ENCODE peak calls at places on chromosomes 7 and 10, in six cellular contexts. One of them, this sample, is unnamed.

GRCh38 chr7:105760549-105761447 is 115.6 kb downstream of the ATXN7L1 start:
- DNase-seq in cardiac muscle cell: peak; percentile 35
- DNase-seq in Panc1: no peak
- DNase-seq in uterus: no peak
- DNase-seq in ascending aorta: no peak
- DNase-seq in left ventricle myocardium inferior: no peak
- DNase-seq in this sample: no peak

GRCh38 chr10:100025528-100026070 is 15.9 kb upstream of the DNMBP start:
- DNase-seq in cardiac muscle cell: no peak
- DNase-seq in Panc1: no peak
- DNase-seq in uterus: no peak
- DNase-seq in ascending aorta: no peak
- DNase-seq in left ventricle myocardium inferior: no peak
- DNase-seq in this sample: no peak

GRCh38 chr10:128808921-128809440 is 658.1 kb upstream of the MGMT start:
- DNase-seq in cardiac muscle cell: no peak
- DNase-seq in Panc1: no peak
- DNase-seq in uterus: no peak
- DNase-seq in ascending aorta: no peak
- DNase-seq in left ventricle myocardium inferior: no peak
- DNase-seq in this sample: no peak

GRCh38 chr7:101691822-101692384 is 62.8 kb upstream of the MYL10 start:
- DNase-seq in cardiac muscle cell: no peak
- DNase-seq in Panc1: no peak
- DNase-seq in uterus: no peak
- DNase-seq in ascending aorta: no peak
- DNase-seq in left ventricle myocardium inferior: no peak
- DNase-seq in this sample: no peak

GRCh38 chr7:22842383-22842903 is 19.8 kb upstream of the TOMM7 start:
- DNase-seq in cardiac muscle cell: no peak
- DNase-seq in Panc1: no peak
- DNase-seq in uterus: no peak
- DNase-seq in ascending aorta: no peak
- DNase-seq in left ventricle myocardium inferior: no peak
- DNase-seq in this sample: no peak

GRCh38 chr10:104337527-104337984 is 709 bp downstream of the ITPRIP start:
- DNase-seq in cardiac muscle cell: peak; percentile 51
- DNase-seq in Panc1: no peak
- DNase-seq in uterus: no peak
- DNase-seq in ascending aorta: peak; percentile 71
- DNase-seq in left ventricle myocardium inferior: no peak
- DNase-seq in this sample: no peak

GRCh38 chr7:43517464-43517863 is 65.4 kb upstream of the STK17A start:
- DNase-seq in cardiac muscle cell: no peak
- DNase-seq in Panc1: no peak
- DNase-seq in uterus: no peak
- DNase-seq in ascending aorta: no peak
- DNase-seq in left ventricle myocardium inferior: no peak
- DNase-seq in this sample: no peak

GRCh38 chr10:52649471-52649870 is 123.1 kb downstream of the MBL2 start:
- DNase-seq in cardiac muscle cell: no peak
- DNase-seq in Panc1: no peak
- DNase-seq in uterus: no peak
- DNase-seq in ascending aorta: no peak
- DNase-seq in left ventricle myocardium inferior: no peak
- DNase-seq in this sample: no peak

GRCh38 chr10:102776779-102777417 is 33.1 kb downstream of the WBP1L start:
- DNase-seq in cardiac muscle cell: peak; percentile 98
- DNase-seq in Panc1: no peak
- DNase-seq in uterus: peak; percentile 80
- DNase-seq in ascending aorta: peak; percentile 97
- DNase-seq in left ventricle myocardium inferior: peak; percentile 84
- DNase-seq in this sample: peak; percentile 84

GRCh38 chr10:33248638-33249037 is 85.8 kb downstream of the NRP1 start:
- DNase-seq in cardiac muscle cell: peak; percentile 84
- DNase-seq in Panc1: no peak
- DNase-seq in uterus: no peak
- DNase-seq in ascending aorta: no peak
- DNase-seq in left ventricle myocardium inferior: no peak
- DNase-seq in this sample: no peak

GRCh38 chr7:57375783-57376182 is 74.2 kb upstream of the ZNF716 start:
- DNase-seq in cardiac muscle cell: no peak
- DNase-seq in Panc1: no peak
- DNase-seq in uterus: no peak
- DNase-seq in ascending aorta: no peak
- DNase-seq in left ventricle myocardium inferior: no peak
- DNase-seq in this sample: no peak

GRCh38 chr10:21989453-21990154 is 13.9 kb downstream of the DNAJC1 start:
- DNase-seq in cardiac muscle cell: peak; percentile 90
- DNase-seq in Panc1: no peak
- DNase-seq in uterus: peak; percentile 25
- DNase-seq in ascending aorta: no peak
- DNase-seq in left ventricle myocardium inferior: peak; percentile 56
- DNase-seq in this sample: peak; percentile 43

GRCh38 chr7:130367088-130367755 is 13.1 kb upstream of the CPA1 start:
- DNase-seq in cardiac muscle cell: no peak
- DNase-seq in Panc1: no peak
- DNase-seq in uterus: no peak
- DNase-seq in ascending aorta: no peak
- DNase-seq in left ventricle myocardium inferior: no peak
- DNase-seq in this sample: no peak

GRCh38 chr10:48417374-48417773 is 110.9 kb downstream of the MAPK8 start:
- DNase-seq in cardiac muscle cell: no peak
- DNase-seq in Panc1: no peak
- DNase-seq in uterus: no peak
- DNase-seq in ascending aorta: no peak
- DNase-seq in left ventricle myocardium inferior: no peak
- DNase-seq in this sample: no peak
- H3K27ac ChIP-seq in cardiac muscle cell: peak overlapping the region; percentile 38
- H3K27ac ChIP-seq in Panc1: no peak overlapping the region
- H3K27ac ChIP-seq in uterus: no peak overlapping the region
- H3K27ac ChIP-seq in ascending aorta: no peak overlapping the region
- H3K27ac ChIP-seq in left ventricle myocardium inferior: no peak overlapping the region
- H3K27ac ChIP-seq in this sample: no peak overlapping the region

GRCh38 chr10:132371641-132372081 is 25.3 kb upstream of the PWWP2B start:
- DNase-seq in cardiac muscle cell: no peak
- DNase-seq in Panc1: no peak
- DNase-seq in uterus: no peak
- DNase-seq in ascending aorta: no peak
- DNase-seq in left ventricle myocardium inferior: no peak
- DNase-seq in this sample: no peak
- TF ChIP-seq CTCF in cardiac muscle cell: peak; percentile 38
- TF ChIP-seq CTCF in Panc1: no peak
- TF ChIP-seq CTCF in uterus: no peak
- TF ChIP-seq CTCF in ascending aorta: no peak
- TF ChIP-seq CTCF in left ventricle myocardium inferior: no peak
- TF ChIP-seq CTCF in this sample: no peak

GRCh38 chr7:99561735-99562051 is 3.3 kb downstream of the ZNF655 start:
- DNase-seq in cardiac muscle cell: no peak
- DNase-seq in Panc1: no peak
- DNase-seq in uterus: no peak
- DNase-seq in ascending aorta: no peak
- DNase-seq in left ventricle myocardium inferior: no peak
- DNase-seq in this sample: no peak

GRCh38 chr7:99562114-99562784 is 3.8 kb downstream of the ZNF655 start:
- DNase-seq in cardiac muscle cell: no peak
- DNase-seq in Panc1: no peak
- DNase-seq in uterus: no peak
- DNase-seq in ascending aorta: no peak
- DNase-seq in left ventricle myocardium inferior: no peak
- DNase-seq in this sample: no peak

GRCh38 chr7:99560834-99561734 is 2.6 kb downstream of the ZNF655 start:
- DNase-seq in cardiac muscle cell: no peak
- DNase-seq in Panc1: no peak
- DNase-seq in uterus: no peak
- DNase-seq in ascending aorta: no peak
- DNase-seq in left ventricle myocardium inferior: no peak
- DNase-seq in this sample: no peak

GRCh38 chr7:99563650-99564049 is 5.2 kb downstream of the ZNF655 start:
- DNase-seq in cardiac muscle cell: peak; percentile 62
- DNase-seq in Panc1: no peak
- DNase-seq in uterus: no peak
- DNase-seq in ascending aorta: no peak
- DNase-seq in left ventricle myocardium inferior: no peak
- DNase-seq in this sample: no peak

DNA sequence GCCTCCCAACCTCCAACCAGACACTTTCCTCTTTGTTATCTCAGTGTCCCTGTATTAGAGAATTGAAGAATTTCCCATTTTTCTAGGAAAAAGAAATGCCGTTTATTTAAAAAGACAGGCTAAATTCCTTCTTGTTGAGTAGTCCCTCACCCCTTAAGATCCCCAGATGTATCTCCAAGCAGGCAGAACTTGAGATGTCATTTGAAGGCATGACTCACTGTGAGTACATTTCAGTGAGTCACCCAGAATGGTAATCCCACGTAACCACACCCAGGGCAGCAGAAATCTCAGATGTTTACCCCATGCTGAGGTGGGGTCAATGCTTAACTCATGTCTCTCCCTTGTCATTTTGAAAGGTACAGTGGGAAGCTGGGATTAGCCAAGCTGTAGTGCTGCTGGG is 4.4 kb downstream of the ZNF655 start:
- DNase-seq in cardiac muscle cell: peak; percentile 96
- DNase-seq in Panc1: peak; percentile 99
- DNase-seq in uterus: no peak
- DNase-seq in ascending aorta: no peak
- DNase-seq in left ventricle myocardium inferior: no peak
- DNase-seq in this sample: peak; percentile 39
- H3K36me3 ChIP-seq in cardiac muscle cell: peaks cover 44% of the 10 kb centered on the region
- H3K36me3 ChIP-seq in Panc1: peaks cover 37% of the 10 kb centered on the region
- H3K36me3 ChIP-seq in uterus: no peaks in the 10 kb centered on the region
- H3K36me3 ChIP-seq in ascending aorta: peaks cover 65% of the 10 kb centered on the region
- H3K36me3 ChIP-seq in left ventricle myocardium inferior: peaks cover 69% of the 10 kb centered on the region
- H3K36me3 ChIP-seq in this sample: peaks cover 27% of the 10 kb centered on the region

GRCh38 chr7:139830779-139831498 is 1.9 kb downstream of the TBXAS1 start:
- DNase-seq in cardiac muscle cell: no peak
- DNase-seq in Panc1: no peak
- DNase-seq in uterus: no peak
- DNase-seq in ascending aorta: no peak
- DNase-seq in left ventricle myocardium inferior: no peak
- DNase-seq in this sample: no peak

GRCh38 chr7:139828446-139828845 is 618 bp upstream of the TBXAS1 start:
- DNase-seq in cardiac muscle cell: no peak
- DNase-seq in Panc1: no peak
- DNase-seq in uterus: no peak
- DNase-seq in ascending aorta: no peak
- DNase-seq in left ventricle myocardium inferior: no peak
- DNase-seq in this sample: no peak

GRCh38 chr7:139830292-139830691 is 1.2 kb downstream of the TBXAS1 start:
- DNase-seq in cardiac muscle cell: peak; percentile 37
- DNase-seq in Panc1: no peak
- DNase-seq in uterus: no peak
- DNase-seq in ascending aorta: no peak
- DNase-seq in left ventricle myocardium inferior: no peak
- DNase-seq in this sample: no peak

GRCh38 chr7:139829654-139830130 is 628 bp downstream of the TBXAS1 start:
- DNase-seq in cardiac muscle cell: peak; percentile 34
- DNase-seq in Panc1: no peak
- DNase-seq in uterus: no peak
- DNase-seq in ascending aorta: no peak
- DNase-seq in left ventricle myocardium inferior: no peak
- DNase-seq in this sample: no peak

GRCh38 chr7:139828880-139829653 is at the start of gene TBXAS1:
- DNase-seq in cardiac muscle cell: no peak
- DNase-seq in Panc1: no peak
- DNase-seq in uterus: no peak
- DNase-seq in ascending aorta: no peak
- DNase-seq in left ventricle myocardium inferior: no peak
- DNase-seq in this sample: peak; percentile 43
- H3K27ac ChIP-seq in cardiac muscle cell: peak within 1 kb of the TSS; percentile 23
- H3K27ac ChIP-seq in Panc1: no peak within 1 kb of the TSS
- H3K27ac ChIP-seq in uterus: no peak within 1 kb of the TSS
- H3K27ac ChIP-seq in ascending aorta: no peak within 1 kb of the TSS
- H3K27ac ChIP-seq in left ventricle myocardium inferior: peak within 1 kb of the TSS; percentile 47
- H3K27ac ChIP-seq in this sample: peak within 1 kb of the TSS; percentile 88

DNA sequence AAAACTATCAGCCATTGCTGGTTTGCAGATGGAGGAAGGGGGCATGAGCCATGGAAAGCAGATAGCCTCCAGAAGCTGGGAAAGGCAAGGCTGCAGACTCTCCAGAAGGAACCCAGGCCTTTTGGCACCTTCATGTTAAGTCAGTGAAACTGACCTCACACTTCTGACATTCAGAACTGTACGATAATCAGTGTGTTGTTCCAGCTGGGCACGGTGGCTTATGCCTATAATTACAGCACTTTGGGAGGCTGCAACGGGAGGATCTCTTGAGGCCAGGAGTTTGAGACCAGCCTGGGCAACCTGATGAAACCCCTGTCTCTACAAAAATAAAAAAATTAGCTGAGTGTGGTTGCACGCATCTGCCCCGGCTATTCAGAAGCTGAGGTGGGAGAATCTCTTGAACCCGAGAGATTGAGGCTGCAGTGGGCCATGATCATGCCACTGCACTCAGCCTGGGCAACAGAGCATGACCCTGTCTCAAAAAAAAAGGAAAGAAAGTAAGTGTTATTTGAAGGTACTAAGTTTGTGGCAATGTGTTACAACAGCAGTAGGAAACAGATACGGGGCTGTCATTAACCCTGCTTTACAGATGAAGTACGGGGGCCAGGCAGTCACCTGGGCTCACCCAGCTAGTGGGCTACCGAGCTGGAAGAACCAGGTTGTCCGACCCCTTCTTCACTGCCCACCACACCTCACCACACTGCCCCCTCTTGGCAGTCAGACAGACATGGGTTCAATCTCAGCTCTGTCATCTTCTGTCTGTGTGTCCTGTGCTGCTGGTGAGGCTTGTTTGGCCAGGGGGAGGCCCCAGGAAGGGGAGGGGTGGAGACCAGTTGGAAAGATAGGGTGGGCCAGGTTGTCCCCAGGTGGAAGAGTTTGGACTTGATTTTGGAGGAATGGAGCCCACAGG is 18.3 kb downstream of the CHST3 start:
- DNase-seq in cardiac muscle cell: no peak
- DNase-seq in Panc1: no peak
- DNase-seq in uterus: no peak
- DNase-seq in ascending aorta: no peak
- DNase-seq in left ventricle myocardium inferior: no peak
- DNase-seq in this sample: no peak
- TF ChIP-seq CTCF in cardiac muscle cell: no peak
- TF ChIP-seq CTCF in Panc1: no peak
- TF ChIP-seq CTCF in uterus: no peak
- TF ChIP-seq CTCF in ascending aorta: no peak
- TF ChIP-seq CTCF in left ventricle myocardium inferior: no peak
- TF ChIP-seq CTCF in this sample: no peak

DNA sequence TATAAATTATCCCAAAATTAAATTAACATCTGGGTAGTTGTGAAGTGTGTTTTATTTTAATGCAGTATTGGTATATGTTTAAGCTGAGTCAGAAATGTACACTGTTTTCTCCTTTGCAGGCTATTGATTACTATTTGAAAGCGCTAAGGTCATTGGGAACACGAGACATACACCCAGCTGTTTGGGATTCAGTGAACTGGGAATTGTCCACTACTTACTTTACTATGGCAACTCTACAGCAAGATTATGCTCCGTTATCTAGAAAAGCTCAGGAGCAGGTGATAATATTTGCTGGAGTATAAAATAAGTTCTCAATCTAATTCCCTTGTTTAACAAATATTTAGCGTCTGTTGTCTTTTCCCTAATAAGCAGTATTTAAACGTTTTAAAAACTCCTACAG is 27.9 kb downstream of the EDRF1 start:
- DNase-seq in cardiac muscle cell: no peak
- DNase-seq in Panc1: no peak
- DNase-seq in uterus: no peak
- DNase-seq in ascending aorta: no peak
- DNase-seq in left ventricle myocardium inferior: no peak
- DNase-seq in this sample: no peak
- H3K36me3 ChIP-seq in cardiac muscle cell: peaks cover 74% of the 10 kb centered on the region
- H3K36me3 ChIP-seq in Panc1: peaks cover 36% of the 10 kb centered on the region
- H3K36me3 ChIP-seq in uterus: peaks cover 4% of the 10 kb centered on the region
- H3K36me3 ChIP-seq in ascending aorta: peaks cover 97% of the 10 kb centered on the region
- H3K36me3 ChIP-seq in left ventricle myocardium inferior: peaks cover 100% of the 10 kb centered on the region
- H3K36me3 ChIP-seq in this sample: peaks cover 42% of the 10 kb centered on the region

This sample was measured in lung.